ENCODE peak calls at places on chromosomes 5 and 9, in ten cellular contexts. A is KG1; S is RKO; D is RWPE1; M is putamen; E is heart left ventricle; I is CD4-positive, CD25-positive, alpha-beta regulatory T cell; R is activated naive CD4-positive, alpha-beta T cell; Y is smooth muscle cell of the brain vasculature; O is GOT3. X is an unnamed sample.

GRCh38 chr5:147621016-147621415 is 111.1 kb upstream of the DPYSL3 start:
- DNase-seq in A (no peak), S (no peak), D (no peak), M (no peak), E (no peak), I (no peak), R (no peak), Y (no peak), O (no peak), X (no peak)

GRCh38 chr5:67115238-67115637 is 81.4 kb downstream of the CD180 start:
- DNase-seq in A (no peak), S (no peak), D (no peak), M (no peak), E (no peak), I (no peak), R (no peak), Y (no peak), O (no peak), X (no peak)

GRCh38 chr5:86329318-86329717 is 288.4 kb upstream of the COX7C start:
- DNase-seq in A (no peak), S (no peak), D (no peak), M (no peak), E (no peak), I (no peak), R (no peak), Y (no peak), O (no peak), X (no peak)

GRCh38 chr5:172845190-172845975 is 11.3 kb downstream of the ERGIC1 start:
- DNase-seq in A (no peak), S (no peak), D (no peak), M (no peak), E (no peak), I (no peak), R (no peak), Y (no peak), O (no peak), X (no peak)

GRCh38 chr5:163735069-163735468 is 229.7 kb downstream of the MAT2B start:
- DNase-seq in A (no peak), S (no peak), D (no peak), M (no peak), E (no peak), I (no peak), R (no peak), Y (no peak), O (no peak), X (no peak)

GRCh38 chr9:68760674-68761003 is 55.6 kb downstream of the PIP5K1B start:
- DNase-seq in A (no peak), S (no peak), D (no peak), M (no peak), E (no peak), I (no peak), R (no peak), Y (no peak), O (no peak), X (no peak)

GRCh38 chr5:138664276-138664943 is 88.8 kb upstream of the CTNNA1 start:
- DNase-seq in A (no peak), S (peak), D (peak), M (peak), E (no peak), I (no peak), R (no peak), Y (no peak), O (no peak), X (no peak)

GRCh38 chr5:53416144-53416730 is 64.2 kb upstream of the FST start:
- DNase-seq in A (no peak), S (peak), D (peak), M (no peak), E (no peak), I (no peak), R (no peak), Y (no peak), O (no peak), X (no peak)

GRCh38 chr5:107381189-107381856 is 289.4 kb downstream of the EFNA5 start:
- DNase-seq in A (no peak), S (no peak), D (peak), M (no peak), E (no peak), I (no peak), R (no peak), Y (no peak), O (no peak), X (no peak)

GRCh38 chr5:151664694-151665583 is 21.8 kb downstream of the SPARC start:
- DNase-seq in A (no peak), S (no peak), D (peak), M (no peak), E (peak), I (no peak), R (no peak), Y (peak), O (no peak), X (no peak)

GRCh38 chr9:133961226-133962165 is 30.6 kb downstream of the VAV2 start:
- DNase-seq in A (no peak), S (no peak), D (no peak), M (no peak), E (peak), I (no peak), R (no peak), Y (no peak), O (no peak), X (no peak)

GRCh38 chr9:114072181-114073140 is 5.6 kb downstream of the AMBP start:
- DNase-seq in A (no peak), S (no peak), D (no peak), M (peak), E (peak), I (no peak), R (no peak), Y (no peak), O (no peak), X (peak)

GRCh38 chr5:14110680-14111079 is 32.5 kb upstream of the TRIO start:
- DNase-seq in A (no peak), S (peak), D (peak), M (no peak), E (no peak), I (no peak), R (no peak), Y (no peak), O (no peak), X (no peak)

GRCh38 chr5:76690027-76690679 is 25.8 kb upstream of the F2R start:
- DNase-seq in A (no peak), S (no peak), D (no peak), M (no peak), E (no peak), I (no peak), R (no peak), Y (no peak), O (no peak), X (no peak)

GRCh38 chr5:7927466-7928375 is 58.8 kb downstream of the MTRR start:
- DNase-seq in A (no peak), S (peak), D (peak), M (peak), E (no peak), I (peak), R (no peak), Y (no peak), O (no peak), X (no peak)

GRCh38 chr5:180807654-180808414 is 5.2 kb upstream of the MGAT1 start:
- DNase-seq in A (no peak), S (no peak), D (no peak), M (no peak), E (no peak), I (no peak), R (no peak), Y (no peak), O (no peak), X (no peak)

GRCh38 chr5:103475629-103476240 is 86.9 kb downstream of the NUDT12 start:
- DNase-seq in A (peak), S (peak), D (peak), M (peak), E (no peak), I (peak), R (no peak), Y (no peak), O (no peak), X (no peak)

GRCh38 chr5:4245511-4245910 is 649.9 kb downstream of the IRX1 start:
- DNase-seq in A (no peak), S (no peak), D (no peak), M (no peak), E (no peak), I (no peak), R (no peak), Y (no peak), O (no peak), X (no peak)

GRCh38 chr9:94584555-94584954 is 9.1 kb downstream of the FBP2 start:
- DNase-seq in A (no peak), S (no peak), D (no peak), M (no peak), E (no peak), I (no peak), R (no peak), Y (no peak), O (no peak), X (no peak)

GRCh38 chr5:59923465-59923864 is 29.9 kb upstream of the PDE4D start:
- DNase-seq in A (no peak), S (peak), D (no peak), M (no peak), E (no peak), I (no peak), R (no peak), Y (no peak), O (no peak), X (no peak)

GRCh38 chr5:115978779-115979178 is 16.5 kb downstream of the LVRN start:
- DNase-seq in A (no peak), S (no peak), D (no peak), M (no peak), E (no peak), I (no peak), R (no peak), Y (no peak), O (no peak), X (no peak)

GRCh38 chr5:96933764-96934163 is 2.1 kb upstream of the LNPEP start:
- DNase-seq in A (no peak), S (peak), D (no peak), M (peak), E (no peak), I (no peak), R (no peak), Y (no peak), O (no peak), X (no peak)

GRCh38 chr9:98057095-98057799 is 715 bp downstream of the NANS start:
- DNase-seq in A (no peak), S (peak), D (no peak), M (no peak), E (no peak), I (peak), R (no peak), Y (no peak), O (no peak), X (no peak)

GRCh38 chr5:94168151-94168550 is 426.8 kb upstream of the POU5F2 start:
- DNase-seq in A (no peak), S (no peak), D (no peak), M (no peak), E (no peak), I (no peak), R (no peak), Y (no peak), O (no peak), X (no peak)

GRCh38 chr9:112097712-112098688 is 77.1 kb downstream of the SUSD1 start:
- DNase-seq in A (peak), S (peak), D (peak), M (peak), E (peak), I (peak), R (peak), Y (peak), O (no peak), X (no peak)

GRCh38 chr9:131095666-131096489 is 453 bp upstream of the AIF1L start:
- DNase-seq in A (no peak), S (peak), D (peak), M (peak), E (peak), I (no peak), R (no peak), Y (no peak), O (no peak), X (no peak)

GRCh38 chr9:11135856-11136255 is 523.1 kb upstream of the PTPRD start:
- DNase-seq in A (no peak), S (no peak), D (no peak), M (no peak), E (no peak), I (no peak), R (no peak), Y (no peak), O (no peak), X (no peak)

GRCh38 chr5:15966066-15966640 is 213.4 kb downstream of the MARCHF11 start:
- DNase-seq in A (no peak), S (no peak), D (no peak), M (no peak), E (no peak), I (no peak), R (no peak), Y (no peak), O (no peak), X (no peak)

GRCh38 chr9:92807757-92808725 is 43.4 kb upstream of the BICD2 start:
- DNase-seq in A (no peak), S (no peak), D (no peak), M (no peak), E (no peak), I (peak), R (no peak), Y (no peak), O (no peak), X (no peak)

GRCh38 chr5:147286296-147286695 is 51.5 kb downstream of the STK32A start:
- DNase-seq in A (no peak), S (no peak), D (no peak), M (no peak), E (no peak), I (no peak), R (no peak), Y (no peak), O (no peak), X (no peak)

GRCh38 chr9:108637340-108637739 is 218.4 kb downstream of the ACTL7B start:
- DNase-seq in A (no peak), S (no peak), D (no peak), M (no peak), E (no peak), I (no peak), R (no peak), Y (no peak), O (no peak), X (no peak)

GRCh38 chr5:57306359-57306758 is 132.5 kb downstream of the GPBP1 start:
- DNase-seq in A (no peak), S (no peak), D (no peak), M (no peak), E (no peak), I (no peak), R (no peak), Y (no peak), O (no peak), X (no peak)

GRCh38 chr5:73822989-73823339 is 197.0 kb downstream of the ARHGEF28 start:
- DNase-seq in A (no peak), S (no peak), D (peak), M (no peak), E (no peak), I (no peak), R (no peak), Y (no peak), O (no peak), X (no peak)

GRCh38 chr5:179317411-179318192 is 27.7 kb downstream of the ADAMTS2 start:
- DNase-seq in A (no peak), S (no peak), D (no peak), M (no peak), E (peak), I (no peak), R (no peak), Y (no peak), O (no peak), X (no peak)

GRCh38 chr5:157915638-157916037 is 56.7 kb upstream of the CLINT1 start:
- DNase-seq in A (no peak), S (no peak), D (no peak), M (peak), E (peak), I (no peak), R (no peak), Y (no peak), O (no peak), X (peak)

GRCh38 chr5:67234671-67235176 is 38.1 kb upstream of the CD180 start:
- DNase-seq in A (no peak), S (no peak), D (peak), M (no peak), E (peak), I (no peak), R (no peak), Y (peak), O (no peak), X (no peak)

GRCh38 chr9:127033059-127033458 is 89.4 kb downstream of the ANGPTL2 start:
- DNase-seq in A (no peak), S (no peak), D (no peak), M (no peak), E (no peak), I (no peak), R (no peak), Y (no peak), O (no peak), X (no peak)

GRCh38 chr5:127028822-127029457 is 1.4 kb downstream of the MARCHF3 start:
- DNase-seq in A (peak), S (no peak), D (no peak), M (no peak), E (peak), I (no peak), R (no peak), Y (no peak), O (no peak), X (no peak)

GRCh38 chr5:90873033-90873517 is 314.5 kb downstream of the ADGRV1 start:
- DNase-seq in A (no peak), S (no peak), D (no peak), M (no peak), E (no peak), I (peak), R (no peak), Y (no peak), O (no peak), X (no peak)

GRCh38 chr9:111975709-111976108 is 79.1 kb downstream of the UGCG start:
- DNase-seq in A (no peak), S (peak), D (no peak), M (no peak), E (peak), I (peak), R (no peak), Y (no peak), O (no peak), X (no peak)